ENCODE peak calls at places on chromosomes 11 and 22, in six cellular contexts. M is IMR-90, W is esophagus squamous epithelium, K is Caco-2, G is suprapubic skin, Q is mesendoderm. J is an unnamed sample.
A peak's percentile ranks its signal among the peaks of the same experiment; 100 is the strongest.

GRCh38 chr11:65355013-65355775 is 643 bp downstream of the TIGD3 start:
- DNase-seq in M (no peak), W (no peak), K (peak; percentile 77), G (no peak), Q (peak; percentile 13), J (no peak)

GRCh38 chr11:123544631-123545375 is 109.6 kb downstream of the SCN3B start:
- DNase-seq in M (no peak), W (no peak), K (no peak), G (peak; percentile 70), Q (no peak), J (no peak)

GRCh38 chr22:48335442-48336139 is 1492.1 kb downstream of the BRD1 start:
- DNase-seq in M (no peak), W (no peak), K (no peak), G (peak; percentile 70), Q (peak; percentile 74), J (no peak)

GRCh38 chr11:115222218-115222862 is 281.9 kb downstream of the CADM1 start:
- DNase-seq in M (peak; percentile 98), W (no peak), K (no peak), G (no peak), Q (peak; percentile 84), J (no peak)

GRCh38 chr11:111512296-111513239 is at the start of gene BTG4:
- DNase-seq in M (no peak), W (no peak), K (no peak), G (peak; percentile 78), Q (peak; percentile 67), J (no peak)

GRCh38 chr11:6022954-6023353 is 7.6 kb downstream of the OR56A1 start:
- DNase-seq in M (peak; percentile 43), W (no peak), K (no peak), G (no peak), Q (peak; percentile 73), J (peak; percentile 79)

GRCh38 chr11:78759067-78759466 is 184.4 kb upstream of the NARS2 start:
- DNase-seq in M (no peak), W (no peak), K (no peak), G (no peak), Q (no peak), J (no peak)

GRCh38 chr11:128764617-128765095 is 70.8 kb downstream of the FLI1 start:
- DNase-seq in M (no peak), W (no peak), K (no peak), G (no peak), Q (no peak), J (no peak)

GRCh38 chr11:33910261-33910959 is 18.5 kb upstream of the LMO2 start:
- DNase-seq in M (no peak), W (no peak), K (no peak), G (no peak), Q (no peak), J (no peak)

GRCh38 chr11:46894506-46894905 is 23.8 kb downstream of the LRP4 start:
- DNase-seq in M (no peak), W (no peak), K (no peak), G (no peak), Q (no peak), J (no peak)

GRCh38 chr11:113447621-113448310 is 27.4 kb downstream of the DRD2 start:
- DNase-seq in M (peak; percentile 40), W (no peak), K (no peak), G (no peak), Q (no peak), J (no peak)

GRCh38 chr22:20204281-20204680 is 53.4 kb upstream of the CCDC188 start:
- DNase-seq in M (no peak), W (no peak), K (no peak), G (no peak), Q (no peak), J (no peak)

GRCh38 chr11:17498058-17498457 is 21.4 kb upstream of the ABCC8 start:
- DNase-seq in M (no peak), W (no peak), K (no peak), G (no peak), Q (peak; percentile 72), J (no peak)

GRCh38 chr11:123457187-123457770 is 27.2 kb downstream of the GRAMD1B start:
- DNase-seq in M (no peak), W (no peak), K (no peak), G (no peak), Q (no peak), J (no peak)

GRCh38 chr22:37968452-37969251 is 15.2 kb downstream of the POLR2F start:
- DNase-seq in M (no peak), W (no peak), K (no peak), G (no peak), Q (no peak), J (no peak)

GRCh38 chr22:46963672-46964545 is 201.5 kb downstream of the TBC1D22A start:
- DNase-seq in M (no peak), W (no peak), K (no peak), G (peak; percentile 70), Q (no peak), J (no peak)

GRCh38 chr11:30860970-30861369 is 274.8 kb upstream of the MPPED2 start:
- DNase-seq in M (no peak), W (no peak), K (no peak), G (no peak), Q (no peak), J (no peak)

GRCh38 chr11:44728491-44728910 is 1.7 kb downstream of the TSPAN18 start:
- DNase-seq in M (no peak), W (no peak), K (no peak), G (no peak), Q (peak; percentile 76), J (no peak)
- H3K27me3 ChIP-seq in M (peaks cover 50% of the 10 kb centered on the region), W (peaks cover 54% of the 10 kb centered on the region), K (no peaks in the 10 kb centered on the region), G (peaks cover 13% of the 10 kb centered on the region), Q (no peaks in the 10 kb centered on the region), J (peaks cover 67% of the 10 kb centered on the region)

GRCh38 chr11:74593463-74593862 is 1.1 kb downstream of the POLD3 start:
- DNase-seq in M (no peak), W (no peak), K (no peak), G (no peak), Q (no peak), J (no peak)
- H3K4me3 ChIP-seq in M (peak overlapping the region; percentile 65), W (peak overlapping the region; percentile 74), K (peak overlapping the region; percentile 57), G (peak overlapping the region; percentile 99), Q (peak overlapping the region; percentile 100), J (peak overlapping the region; percentile 99)

GRCh38 chr11:122141757-122142156 is 25.7 kb upstream of the BLID start:
- DNase-seq in M (no peak), W (no peak), K (no peak), G (no peak), Q (no peak), J (no peak)
- H3K4me1 ChIP-seq in M (peaks cover 11% of the 10 kb centered on the region), W (peaks cover 7% of the 10 kb centered on the region), K (peaks cover 9% of the 10 kb centered on the region), G (peaks cover 3% of the 10 kb centered on the region), Q (no peaks in the 10 kb centered on the region), J (peaks cover 54% of the 10 kb centered on the region)

GRCh38 chr11:120245434-120245833 is 5.5 kb downstream of the POU2F3 start:
- DNase-seq in M (no peak), W (no peak), K (no peak), G (no peak), Q (no peak), J (no peak)
- H3K27me3 ChIP-seq in M (peaks cover 69% of the 10 kb centered on the region), W (peaks cover 40% of the 10 kb centered on the region), K (peaks cover 14% of the 10 kb centered on the region), G (peaks cover 20% of the 10 kb centered on the region), Q (no peaks in the 10 kb centered on the region), J (peaks cover 23% of the 10 kb centered on the region)

DNA sequence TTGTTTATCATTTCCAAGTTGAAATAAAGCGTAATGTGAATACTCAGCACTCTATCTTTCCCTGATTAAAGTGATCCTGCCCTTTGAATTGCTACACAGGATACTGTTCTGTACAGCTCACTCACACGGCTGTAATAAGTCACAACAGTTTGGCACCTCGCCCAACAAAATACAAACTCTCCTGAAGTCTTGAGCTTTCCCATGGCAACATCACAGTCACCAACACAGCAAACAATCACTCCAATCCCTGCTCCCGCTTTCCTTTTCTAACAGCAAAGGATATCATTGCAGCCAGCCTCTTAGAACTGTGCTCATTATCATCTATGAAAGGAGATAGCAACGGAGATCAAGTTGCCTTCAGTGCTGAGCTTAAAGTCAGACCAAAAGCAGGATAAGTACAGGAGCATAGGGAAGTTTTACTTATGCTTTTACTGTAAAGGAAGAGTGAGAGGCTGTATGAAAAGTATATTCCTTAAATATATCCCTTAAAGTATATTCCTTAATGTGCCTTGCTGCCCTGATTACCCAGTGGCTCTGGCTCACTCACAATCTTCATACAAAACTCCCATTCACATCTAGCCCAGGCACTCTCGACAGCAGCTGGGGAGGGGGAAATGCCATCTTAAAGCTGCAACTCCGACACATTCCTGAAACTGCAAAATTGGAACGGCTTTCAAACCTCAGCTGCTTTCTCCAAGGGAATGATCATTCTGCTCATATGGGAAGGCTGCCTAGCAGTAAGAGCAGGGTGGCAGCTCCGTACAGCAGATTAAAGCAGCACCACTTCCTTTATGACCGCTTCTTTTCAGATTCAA is 35.9 kb downstream of the MAML2 start:
- DNase-seq in M (peak; percentile 99), W (peak; percentile 48), K (no peak), G (peak; percentile 89), Q (peak; percentile 95), J (peak; percentile 99)
- H3K4me3 ChIP-seq in M (peak overlapping the region; percentile 29), W (no peak overlapping the region), K (no peak overlapping the region), G (peak overlapping the region; percentile 32), Q (no peak overlapping the region), J (peak overlapping the region; percentile 76)